ENCODE peak calls at places on chromosomes 13 and 19, in seven cellular contexts. L, F, E, C, Z, A and P are unnamed samples.

GRCh38 chr13:111233080-111233479 is 87.4 kb upstream of the TEX29 start:
- DNase-seq in C (no peak), A (no peak), F (no peak), Z (no peak), E (no peak), L (no peak), P (no peak)

GRCh38 chr13:44543424-44543823 is 32.7 kb downstream of the TSC22D1 start:
- DNase-seq in F (no peak), Z (no peak), E (no peak), L (no peak), A (no peak), C (no peak), P (no peak)

GRCh38 chr19:45569619-45570421 is 14.8 kb downstream of the OPA3 start:
- DNase-seq in C (peak), E (peak), L (peak), Z (peak), F (no peak), A (peak), P (no peak)

GRCh38 chr19:1027953-1028902 is 1.8 kb downstream of the CNN2 start:
- DNase-seq in L (peak), Z (peak), A (peak), E (peak), F (peak), C (peak), P (peak)

GRCh38 chr19:46131485-46132143 is 7.1 kb upstream of the IGFL3 start:
- DNase-seq in F (no peak), E (no peak), L (no peak), Z (no peak), C (peak), A (no peak), P (no peak)

GRCh38 chr13:79423801-79424642 is 18.0 kb upstream of the RBM26 start:
- DNase-seq in L (no peak), F (peak), E (peak), Z (peak), C (peak), A (peak), P (peak)

GRCh38 chr19:40578442-40578908 is 1.8 kb downstream of the SHKBP1 start:
- DNase-seq in A (peak), C (peak), F (no peak), L (no peak), Z (no peak), E (no peak), P (no peak)

GRCh38 chr19:8487137-8487851 is 15.1 kb downstream of the PRAM1 start:
- DNase-seq in E (no peak), L (no peak), F (no peak), Z (no peak), A (no peak), C (no peak), P (no peak)

GRCh38 chr19:15641901-15642491 is 1.3 kb downstream of the CYP4F3 start:
- DNase-seq in C (no peak), A (no peak), Z (no peak), L (no peak), E (no peak), F (no peak), P (no peak)

GRCh38 chr13:84137292-84137691 is 255.0 kb upstream of the SLITRK1 start:
- DNase-seq in A (no peak), E (peak), C (no peak), L (no peak), F (peak), Z (peak), P (no peak)

GRCh38 chr13:68185767-68186166 is 955.6 kb upstream of the PCDH9 start:
- DNase-seq in L (no peak), E (peak), C (no peak), Z (no peak), F (no peak), A (no peak), P (no peak)

GRCh38 chr19:13018037-13018914 is 23.0 kb downstream of the NFIX start:
- DNase-seq in L (no peak), F (no peak), Z (peak), E (no peak), A (peak), C (peak), P (no peak)

GRCh38 chr19:18419195-18419698 is at the start of gene SSBP4:
- DNase-seq in L (peak), A (peak), Z (peak), E (peak), F (peak), C (peak), P (no peak)

GRCh38 chr19:372306-372890 is 27.8 kb upstream of the MIER2 start:
- DNase-seq in L (no peak), A (no peak), C (peak), E (no peak), Z (peak), F (no peak), P (peak)

GRCh38 chr13:79522583-79522982 is 41.6 kb downstream of the NDFIP2 start:
- DNase-seq in Z (peak), A (no peak), E (peak), C (no peak), L (no peak), F (peak), P (no peak)

GRCh38 chr13:23709521-23709920 is 139.3 kb downstream of the TNFRSF19 start:
- DNase-seq in L (no peak), E (no peak), Z (peak), F (peak), A (no peak), C (peak), P (no peak)

GRCh38 chr13:25421602-25422001 is 49.8 kb downstream of the ATP8A2 start:
- DNase-seq in A (no peak), Z (no peak), E (no peak), C (no peak), F (no peak), L (no peak), P (no peak)

GRCh38 chr13:112943309-112944125 is 25.5 kb upstream of the MCF2L start:
- DNase-seq in E (no peak), A (peak), C (peak), L (peak), F (no peak), Z (no peak), P (no peak)

GRCh38 chr19:8161135-8161646 is 11.8 kb upstream of the FBN3 start:
- DNase-seq in A (peak), L (no peak), F (no peak), E (peak), Z (no peak), C (no peak), P (no peak)

GRCh38 chr13:33123066-33123940 is 107.1 kb downstream of the KL start:
- DNase-seq in F (peak), L (no peak), Z (peak), E (no peak), C (peak), A (no peak), P (no peak)

GRCh38 chr13:23960566-23961156 is 63.4 kb upstream of the C1QTNF9B start:
- DNase-seq in Z (peak), E (no peak), A (peak), F (peak), C (peak), L (no peak), P (no peak)

DNA sequence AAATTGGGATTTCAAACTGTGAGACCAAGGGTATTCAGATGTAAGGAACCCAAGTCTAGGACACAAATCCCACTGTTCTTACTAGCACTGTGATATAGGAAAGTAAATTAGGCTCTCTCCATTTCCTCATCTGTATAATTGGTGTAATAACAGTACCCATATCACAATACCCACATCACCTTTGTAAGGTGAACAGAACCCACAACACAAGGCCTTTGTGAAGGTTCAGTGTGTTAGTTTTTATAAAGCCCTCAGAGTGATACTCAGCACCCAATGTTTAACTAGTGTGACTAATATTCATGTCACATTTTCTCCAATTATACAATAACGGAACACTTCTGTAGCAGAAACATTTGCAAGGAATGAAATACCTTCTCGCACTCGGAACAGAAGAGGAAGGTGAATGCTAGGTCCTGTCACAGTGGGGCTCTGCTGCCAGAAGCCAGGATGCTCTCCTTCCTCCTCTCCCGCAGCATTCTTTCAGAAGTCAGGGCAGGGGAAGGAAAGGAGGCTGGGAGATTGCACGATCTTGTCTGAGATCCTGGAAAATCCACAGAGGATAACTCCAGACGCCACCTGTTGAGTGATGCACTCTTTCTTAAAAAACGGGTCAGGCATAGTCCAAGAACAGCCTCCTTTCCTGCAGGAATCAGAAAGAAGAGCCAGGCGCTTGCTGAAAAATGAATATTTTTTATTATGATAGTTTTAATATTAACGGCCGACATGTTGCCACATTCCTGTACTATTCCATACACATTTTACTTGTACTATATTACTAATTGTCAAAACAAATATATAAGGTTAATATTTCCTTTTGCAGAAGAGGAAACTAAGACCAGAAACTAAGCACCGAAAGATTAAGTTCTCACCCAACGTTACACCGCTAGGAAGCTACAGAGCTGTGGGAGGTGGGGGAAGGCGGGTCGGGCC is 762 bp downstream of the ZNF45 start:
- DNase-seq in F (peak), Z (peak), A (peak), E (no peak), L (no peak), C (peak), P (no peak)
- TF ChIP-seq CTCF in F (peak), Z (peak), A (no peak), E (no peak), L (peak), C (no peak), P (peak)

GRCh38 chr13:97335488-97336134 is 98.4 kb upstream of the RAP2A start:
- DNase-seq in F (no peak), Z (no peak), E (no peak), L (no peak), A (no peak), C (no peak), P (no peak)

GRCh38 chr13:97334690-97335089 is 99.3 kb upstream of the RAP2A start:
- DNase-seq in L (no peak), E (no peak), Z (no peak), C (no peak), F (no peak), A (no peak), P (no peak)

GRCh38 chr13:97332725-97333124 is 101.2 kb upstream of the RAP2A start:
- DNase-seq in A (no peak), E (no peak), L (no peak), F (no peak), Z (peak), C (peak), P (no peak)

GRCh38 chr13:97330448-97330847 is 103.5 kb upstream of the RAP2A start:
- DNase-seq in A (no peak), Z (no peak), F (no peak), E (no peak), C (no peak), L (no peak), P (no peak)

DNA sequence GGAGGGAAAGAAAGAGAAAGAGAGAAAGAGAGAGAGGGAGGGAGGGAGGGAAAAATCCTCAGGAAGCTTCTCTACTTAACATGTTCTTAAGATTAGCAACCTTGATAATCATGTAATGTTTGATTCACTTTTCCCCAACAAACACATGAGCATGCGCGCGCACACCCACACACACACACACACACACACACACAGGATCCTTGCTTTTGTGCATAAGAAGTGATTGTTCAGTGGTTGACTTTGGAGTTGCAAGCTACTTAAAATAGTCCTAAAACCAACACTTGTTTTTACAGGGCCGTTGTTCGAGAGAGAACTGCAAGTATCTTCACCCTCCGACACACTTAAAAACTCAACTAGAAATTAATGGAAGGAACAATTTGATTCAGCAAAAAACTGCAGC is 100.0 kb upstream of the RAP2A start:
- DNase-seq in E (no peak), Z (no peak), C (no peak), L (no peak), F (no peak), A (no peak), P (no peak)
- TF ChIP-seq CTCF in E (no peak), Z (no peak), C (no peak), L (no peak), F (no peak), A (no peak), P (no peak)

DNA sequence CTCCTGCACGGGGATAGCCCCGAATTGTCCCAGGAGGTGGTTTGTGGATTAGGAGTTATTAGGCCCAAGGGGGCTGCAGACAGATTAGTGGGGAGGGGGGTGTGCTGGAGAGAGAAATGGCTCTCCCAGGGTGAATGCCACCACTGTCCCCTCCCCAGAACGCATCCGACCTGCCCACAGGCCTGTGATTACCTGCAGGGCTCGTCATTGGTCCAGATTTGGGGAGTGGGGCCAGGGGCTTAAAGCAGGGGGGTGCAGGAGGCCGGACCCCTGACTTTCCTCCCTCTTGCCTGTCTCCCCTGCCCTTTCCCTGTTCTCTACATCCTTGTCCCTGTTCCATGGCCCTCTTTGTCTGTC is 1.2 kb downstream of the NRTN start:
- DNase-seq in A (no peak), F (no peak), C (no peak), Z (no peak), E (no peak), L (no peak), P (no peak)
- TF ChIP-seq CTCF in A (no peak), F (peak), C (no peak), Z (no peak), E (no peak), L (no peak), P (no peak)

GRCh38 chr19:42538841-42539709 is 10.8 kb upstream of the CEACAM1 start:
- DNase-seq in E (no peak), L (no peak), Z (no peak), F (no peak), C (no peak), A (no peak), P (no peak)
- TF ChIP-seq CTCF in E (no peak), L (no peak), Z (no peak), F (no peak), C (no peak), A (no peak), P (no peak)

GRCh38 chr13:26653842-26654241 is 96.4 kb downstream of the WASF3 start:
- DNase-seq in C (no peak), E (no peak), F (no peak), Z (no peak), A (no peak), L (no peak), P (no peak)

GRCh38 chr13:26658972-26659371 is 101.5 kb downstream of the WASF3 start:
- DNase-seq in Z (no peak), F (no peak), E (no peak), C (no peak), L (no peak), A (no peak), P (no peak)

GRCh38 chr13:26660185-26660584 is 100.4 kb downstream of the GPR12 start:
- DNase-seq in L (no peak), Z (no peak), F (no peak), C (no peak), A (no peak), E (no peak), P (no peak)

GRCh38 chr13:26658491-26658890 is 101.0 kb downstream of the WASF3 start:
- DNase-seq in L (no peak), C (peak), A (peak), Z (no peak), F (no peak), E (no peak), P (no peak)

DNA sequence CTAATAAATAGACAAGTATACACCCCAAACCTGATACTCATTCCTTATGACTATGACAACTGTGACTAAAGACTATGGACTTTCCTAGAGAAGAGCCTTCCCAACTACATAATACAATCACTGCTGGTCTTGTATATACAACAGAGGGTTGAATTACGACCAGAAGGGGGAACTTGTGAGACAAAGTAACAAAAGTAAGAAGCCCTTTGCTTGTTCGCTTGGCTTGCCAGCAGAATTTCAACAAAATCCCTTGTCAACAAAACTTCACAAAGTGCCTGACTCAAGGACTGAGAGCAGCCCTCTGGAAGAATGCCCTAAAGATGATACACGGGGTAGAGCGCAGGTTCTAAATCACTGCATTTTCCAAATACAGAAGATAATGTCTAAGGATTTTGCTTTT is 99.4 kb downstream of the WASF3 start:
- DNase-seq in C (peak), F (peak), L (no peak), A (peak), Z (peak), E (no peak), P (peak)
- TF ChIP-seq CTCF in C (peak), F (peak), L (peak), A (peak), Z (peak), E (peak), P (peak)

DNA sequence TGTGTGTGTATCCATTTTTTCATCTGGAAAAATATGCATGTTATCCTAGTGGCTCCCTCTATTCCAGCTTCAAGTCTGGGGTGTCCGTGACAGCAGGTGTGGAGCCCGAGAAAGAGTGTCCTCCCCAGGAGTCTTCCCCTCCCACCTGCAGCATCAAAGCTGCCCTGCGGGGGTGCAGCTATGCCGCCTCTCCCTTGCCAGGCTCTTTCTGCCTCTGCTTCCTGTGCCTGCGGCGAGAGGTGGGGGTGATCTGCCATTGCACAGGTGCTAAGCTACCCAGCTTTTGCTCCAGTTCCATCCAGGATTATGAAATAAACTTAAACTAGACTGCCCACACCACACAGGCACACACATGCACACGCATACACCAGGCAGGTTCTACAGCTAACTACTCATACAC is 104.8 kb upstream of the CLDN10 start:
- DNase-seq in Z (no peak), C (no peak), L (no peak), A (no peak), F (no peak), E (no peak), P (no peak)
- TF ChIP-seq CTCF in Z (no peak), C (no peak), L (no peak), A (no peak), F (no peak), E (no peak), P (no peak)

GRCh38 chr19:56538254-56538760 is 441 bp upstream of the ZFP28 start:
- DNase-seq in A (peak), C (peak), E (no peak), F (peak), Z (peak), L (peak), P (peak)
- TF ChIP-seq CTCF in A (no peak), C (no peak), E (no peak), F (no peak), Z (no peak), L (no peak), P (no peak)

GRCh38 chr13:46595918-46596315 is 42.9 kb downstream of the LRCH1 start:
- DNase-seq in Z (no peak), F (no peak), L (no peak), E (no peak), A (no peak), C (no peak), P (no peak)

GRCh38 chr13:46600943-46601311 is 48.0 kb downstream of the LRCH1 start:
- DNase-seq in C (no peak), A (no peak), E (no peak), F (no peak), L (no peak), Z (no peak), P (no peak)

GRCh38 chr13:46598820-46599180 is 45.8 kb downstream of the LRCH1 start:
- DNase-seq in Z (no peak), A (no peak), E (peak), F (no peak), L (no peak), C (no peak), P (no peak)

GRCh38 chr13:46596501-46596900 is 43.5 kb downstream of the LRCH1 start:
- DNase-seq in A (no peak), F (no peak), E (no peak), Z (no peak), L (no peak), C (no peak), P (no peak)

DNA sequence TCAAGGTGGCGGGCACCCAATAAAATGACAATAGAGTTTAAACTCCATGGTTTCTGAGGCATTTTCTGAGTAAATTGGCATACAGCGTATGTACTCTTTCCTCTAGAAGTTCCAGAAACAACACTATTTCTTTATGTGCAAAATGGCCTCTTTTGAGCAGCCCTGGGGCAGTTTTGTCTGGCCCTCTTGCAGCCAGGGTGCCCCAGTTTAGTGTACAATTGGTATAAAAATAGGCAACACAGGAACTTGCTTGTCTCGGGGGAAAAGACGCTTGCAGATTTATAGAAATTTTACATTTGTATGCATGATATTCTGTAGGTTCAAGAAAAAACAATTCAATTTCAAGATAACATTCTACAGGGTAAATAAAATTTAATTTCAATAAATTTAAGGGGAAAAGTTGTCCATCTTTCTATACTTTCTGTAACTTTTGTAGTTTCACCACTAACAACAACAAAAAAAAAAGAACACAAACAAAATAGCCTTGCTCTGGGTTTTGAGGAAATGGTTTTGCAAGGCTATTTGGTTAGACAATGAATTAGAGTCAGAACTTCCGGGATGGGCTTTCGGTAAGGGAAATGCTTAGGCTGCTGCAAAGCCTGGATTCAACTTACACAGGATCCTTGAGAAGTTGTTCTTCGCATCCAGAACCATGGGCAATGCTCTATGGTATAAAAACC is 45.3 kb downstream of the LRCH1 start:
- DNase-seq in Z (no peak), C (no peak), A (no peak), L (no peak), E (peak), F (no peak), P (no peak)
- TF ChIP-seq CTCF in Z (no peak), C (no peak), A (no peak), L (no peak), E (no peak), F (no peak), P (no peak)